ENCODE peak calls at places on chromosomes 7 and 10, in eight cellular contexts. Y, V, X, B, A, J, I and L are unnamed samples.

GRCh38 chr10:4291995-4292394 is 507.0 kb upstream of the KLF6 start:
- DNase-seq in Y (no peak), V (no peak), X (no peak), B (no peak), A (no peak), J (no peak), I (no peak), L (no peak)

GRCh38 chr10:119501690-119502089 is 40.8 kb downstream of the RGS10 start:
- DNase-seq in Y (no peak), V (no peak), X (no peak), B (no peak), A (no peak), J (no peak), I (peak), L (no peak)

GRCh38 chr7:24917510-24918239 is 62.3 kb downstream of the OSBPL3 start:
- DNase-seq in Y (no peak), V (no peak), X (no peak), B (no peak), A (no peak), J (no peak), I (no peak), L (no peak)

GRCh38 chr7:75931676-75932075 is 16.7 kb downstream of the POR start:
- DNase-seq in Y (no peak), V (no peak), X (no peak), B (no peak), A (no peak), J (no peak), I (no peak), L (no peak)

GRCh38 chr7:842436-843031 is 10.3 kb downstream of the SUN1 start:
- DNase-seq in Y (no peak), V (no peak), X (no peak), B (peak), A (no peak), J (no peak), I (no peak), L (no peak)

GRCh38 chr10:69801094-69801433 is 642 bp upstream of the COL13A1 start:
- DNase-seq in Y (peak), V (peak), X (peak), B (no peak), A (peak), J (no peak), I (peak), L (no peak)

GRCh38 chr10:103640436-103641181 is 147.1 kb downstream of the NEURL1 start:
- DNase-seq in Y (no peak), V (no peak), X (no peak), B (no peak), A (no peak), J (no peak), I (no peak), L (no peak)

GRCh38 chr10:122348951-122349361 is 25.6 kb upstream of the PLEKHA1 start:
- DNase-seq in Y (no peak), V (no peak), X (no peak), B (no peak), A (no peak), J (no peak), I (no peak), L (no peak)

GRCh38 chr10:123014772-123015171 is 6.0 kb downstream of the ACADSB start:
- DNase-seq in Y (no peak), V (no peak), X (no peak), B (no peak), A (no peak), J (no peak), I (no peak), L (no peak)

GRCh38 chr7:41096921-41097320 is 606.0 kb downstream of the INHBA start:
- DNase-seq in Y (peak), V (no peak), X (no peak), B (no peak), A (no peak), J (no peak), I (no peak), L (no peak)

GRCh38 chr10:88092975-88093374 is 229.6 kb downstream of the PTEN start:
- DNase-seq in Y (no peak), V (no peak), X (no peak), B (no peak), A (no peak), J (no peak), I (no peak), L (no peak)

GRCh38 chr10:102424916-102425315 is 4.3 kb downstream of the FBXL15 start:
- DNase-seq in Y (no peak), V (no peak), X (no peak), B (no peak), A (no peak), J (no peak), I (no peak), L (no peak)

GRCh38 chr7:128963327-128963757 is 25.6 kb downstream of the IRF5 start:
- DNase-seq in Y (peak), V (no peak), X (no peak), B (no peak), A (no peak), J (no peak), I (peak), L (no peak)

GRCh38 chr7:111380945-111381344 is 181.3 kb downstream of the IMMP2L start:
- DNase-seq in Y (no peak), V (peak), X (no peak), B (no peak), A (peak), J (no peak), I (no peak), L (no peak)

GRCh38 chr10:129768437-129769355 is 195.4 kb downstream of the EBF3 start:
- DNase-seq in Y (no peak), V (no peak), X (peak), B (no peak), A (no peak), J (no peak), I (no peak), L (no peak)

GRCh38 chr7:45897042-45897690 is 8.9 kb downstream of the IGFBP1 start:
- DNase-seq in Y (peak), V (peak), X (no peak), B (no peak), A (no peak), J (no peak), I (no peak), L (no peak)

GRCh38 chr10:59060852-59061251 is 115.6 kb upstream of the PHYHIPL start:
- DNase-seq in Y (no peak), V (no peak), X (no peak), B (no peak), A (no peak), J (no peak), I (no peak), L (peak)